ENCODE peak calls at places on chromosomes 6 and 20, in five cellular contexts. C is activated CD8-positive, alpha-beta memory T cell treated with anti-CD3 and anti-CD28 coated beads, Interleukin-2, amount 10 ng/mL, durations not matched to agents 7 days and 5 days; N is T1000; T is RWPE1; I is effector memory CD8-positive, alpha-beta T cell. M is an unnamed sample.

GRCh38 chr6:66232890-66233289 is 525.9 kb upstream of the EYS start:
- DNase-seq in T (no peak), I (no peak), C (no peak), N (no peak), M (no peak)

GRCh38 chr6:33987531-33988021 is 158.3 kb downstream of the GRM4 start:
- DNase-seq in T (no peak), I (no peak), N (no peak), C (no peak), M (no peak)

GRCh38 chr6:36915599-36915998 is 29.8 kb downstream of the C6orf89 start:
- DNase-seq in C (no peak), T (no peak), N (no peak), I (no peak), M (no peak)

GRCh38 chr6:36947570-36948351 is 6.8 kb upstream of the PI16 start:
- DNase-seq in C (peak), I (peak), T (no peak), N (no peak), M (no peak)

GRCh38 chr6:159969921-159970320 is 1.0 kb downstream of the IGF2R start:
- DNase-seq in C (peak), I (no peak), T (peak), N (no peak), M (peak)

GRCh38 chr20:19922716-19923115 is 94.4 kb upstream of the NAA20 start:
- DNase-seq in I (no peak), C (no peak), T (no peak), N (no peak), M (no peak)

GRCh38 chr6:80610821-80611220 is 504.4 kb downstream of the BCKDHB start:
- DNase-seq in C (no peak), T (peak), I (no peak), N (no peak), M (peak)

GRCh38 chr6:112205521-112206458 is 48.6 kb downstream of the LAMA4 start:
- DNase-seq in T (peak), I (no peak), C (no peak), N (no peak), M (no peak)

GRCh38 chr20:13312300-13312699 is 91.2 kb downstream of the ISM1 start:
- DNase-seq in C (no peak), T (no peak), I (no peak), N (no peak), M (no peak)

GRCh38 chr6:125598422-125598821 is 151.0 kb upstream of the HEY2 start:
- DNase-seq in T (peak), N (peak), I (no peak), C (no peak), M (peak)

GRCh38 chr20:24405810-24406209 is 63.6 kb upstream of the SYNDIG1 start:
- DNase-seq in T (no peak), N (no peak), C (no peak), I (no peak), M (no peak)

GRCh38 chr6:52389626-52390360 is 27.8 kb downstream of the PAQR8 start:
- DNase-seq in I (no peak), N (no peak), C (peak), T (peak), M (peak)

GRCh38 chr20:51650685-51651134 is 108.2 kb upstream of the NFATC2 start:
- DNase-seq in C (no peak), T (peak), N (no peak), I (no peak), M (no peak)

GRCh38 chr6:142746524-142746923 is 198.5 kb downstream of the HIVEP2 start:
- DNase-seq in T (no peak), I (peak), N (no peak), C (no peak), M (no peak)